ENCODE peak calls at places on chromosomes 12 and 14, in seven cellular contexts. B is GM04504; W is left kidney; S is effector CD8-positive, alpha-beta T cell; G is GM18507; M is stimulated activated CD8-positive, alpha-beta memory T cell treated with anti-CD3 and anti-CD28 coated beads, Interleukin-4, amount 100 ng/mL, for 24 hours; I is pulmonary artery endothelial cell. K is an unnamed sample.

GRCh38 chr12:27237790-27238771 is 6.0 kb upstream of the STK38L start:
- DNase-seq in B (no peak), W (peak), S (no peak), G (no peak), M (no peak), I (no peak), K (no peak)

GRCh38 chr14:67782090-67782489 is 34.3 kb downstream of the ZFYVE26 start:
- DNase-seq in B (no peak), W (no peak), S (no peak), G (no peak), M (no peak), I (no peak), K (no peak)

GRCh38 chr12:79071498-79071897 is 206.9 kb downstream of the SYT1 start:
- DNase-seq in B (no peak), W (no peak), S (no peak), G (no peak), M (no peak), I (no peak), K (no peak)

GRCh38 chr12:19404232-19404880 is 34.9 kb upstream of the AEBP2 start:
- DNase-seq in B (no peak), W (no peak), S (no peak), G (no peak), M (no peak), I (no peak), K (peak)

GRCh38 chr12:54356951-54357356 is 7.3 kb downstream of the GPR84 start:
- DNase-seq in B (no peak), W (peak), S (no peak), G (no peak), M (no peak), I (no peak), K (no peak)

GRCh38 chr14:87712386-87713113 is 280.4 kb downstream of the GALC start:
- DNase-seq in B (no peak), W (peak), S (no peak), G (no peak), M (no peak), I (no peak), K (no peak)

GRCh38 chr12:6116481-6117021 is 7.9 kb downstream of the VWF start:
- DNase-seq in B (no peak), W (peak), S (no peak), G (no peak), M (no peak), I (peak), K (no peak)

GRCh38 chr12:94386422-94386821 is 73.2 kb downstream of the CEP83 start:
- DNase-seq in B (no peak), W (no peak), S (no peak), G (no peak), M (no peak), I (no peak), K (no peak)

GRCh38 chr14:68677476-68677875 is 115.4 kb downstream of the ZFP36L1 start:
- DNase-seq in B (no peak), W (no peak), S (no peak), G (no peak), M (no peak), I (no peak), K (no peak)